ENCODE peak calls at places on chromosomes 4 and X, in nine cellular contexts. Z is lower leg skin, L is tibial nerve, V is prostate gland, E is breast epithelium, S is suprapubic skin, G is A549, J is uterus, D is esophagus muscularis mucosa. Y is an unnamed sample.

GRCh38 chrX:9352683-9353430 is 112.0 kb upstream of the TBL1X start:
- DNase-seq in Z (no peak), L (peak), V (no peak), E (no peak), S (no peak), G (no peak), J (no peak), D (no peak), Y (no peak)

GRCh38 chr4:47698837-47699236 is 139.0 kb downstream of the CORIN start:
- DNase-seq in Z (no peak), L (no peak), V (no peak), E (no peak), S (no peak), G (no peak), J (no peak), D (no peak), Y (no peak)

GRCh38 chr4:85055558-85055957 is 89.1 kb upstream of the WDFY3 start:
- DNase-seq in Z (no peak), L (no peak), V (no peak), E (no peak), S (no peak), G (no peak), J (no peak), D (no peak), Y (no peak)

GRCh38 chrX:69313622-69314290 is 148.5 kb upstream of the PJA1 start:
- DNase-seq in Z (peak), L (no peak), V (no peak), E (no peak), S (no peak), G (no peak), J (no peak), D (no peak), Y (no peak)

GRCh38 chr4:99077177-99077576 is 11.4 kb downstream of the ADH5 start:
- DNase-seq in Z (no peak), L (no peak), V (no peak), E (no peak), S (no peak), G (no peak), J (no peak), D (no peak), Y (no peak)

GRCh38 chrX:42567268-42567667 is 210.7 kb downstream of the PPP1R2C start:
- DNase-seq in Z (no peak), L (no peak), V (no peak), E (no peak), S (no peak), G (no peak), J (no peak), D (no peak), Y (no peak)

GRCh38 chr4:104575293-104575692 is 80.6 kb upstream of the CXXC4 start:
- DNase-seq in Z (no peak), L (no peak), V (no peak), E (no peak), S (no peak), G (no peak), J (no peak), D (no peak), Y (no peak)

GRCh38 chrX:120768254-120768653 is 107.4 kb downstream of the CT47B1 start:
- DNase-seq in Z (no peak), L (no peak), V (no peak), E (no peak), S (no peak), G (no peak), J (no peak), D (no peak), Y (no peak)

GRCh38 chr4:165351359-165352130 is 24.1 kb downstream of the MSMO1 start:
- DNase-seq in Z (no peak), L (no peak), V (no peak), E (no peak), S (no peak), G (no peak), J (no peak), D (no peak), Y (no peak)

GRCh38 chr4:187541666-187542065 is 453.9 kb upstream of the ZFP42 start:
- DNase-seq in Z (no peak), L (no peak), V (no peak), E (no peak), S (no peak), G (no peak), J (no peak), D (no peak), Y (no peak)

GRCh38 chr4:4256799-4257198 is 8.8 kb upstream of the TMEM128 start:
- DNase-seq in Z (no peak), L (no peak), V (no peak), E (no peak), S (no peak), G (no peak), J (peak), D (no peak), Y (no peak)

DNA sequence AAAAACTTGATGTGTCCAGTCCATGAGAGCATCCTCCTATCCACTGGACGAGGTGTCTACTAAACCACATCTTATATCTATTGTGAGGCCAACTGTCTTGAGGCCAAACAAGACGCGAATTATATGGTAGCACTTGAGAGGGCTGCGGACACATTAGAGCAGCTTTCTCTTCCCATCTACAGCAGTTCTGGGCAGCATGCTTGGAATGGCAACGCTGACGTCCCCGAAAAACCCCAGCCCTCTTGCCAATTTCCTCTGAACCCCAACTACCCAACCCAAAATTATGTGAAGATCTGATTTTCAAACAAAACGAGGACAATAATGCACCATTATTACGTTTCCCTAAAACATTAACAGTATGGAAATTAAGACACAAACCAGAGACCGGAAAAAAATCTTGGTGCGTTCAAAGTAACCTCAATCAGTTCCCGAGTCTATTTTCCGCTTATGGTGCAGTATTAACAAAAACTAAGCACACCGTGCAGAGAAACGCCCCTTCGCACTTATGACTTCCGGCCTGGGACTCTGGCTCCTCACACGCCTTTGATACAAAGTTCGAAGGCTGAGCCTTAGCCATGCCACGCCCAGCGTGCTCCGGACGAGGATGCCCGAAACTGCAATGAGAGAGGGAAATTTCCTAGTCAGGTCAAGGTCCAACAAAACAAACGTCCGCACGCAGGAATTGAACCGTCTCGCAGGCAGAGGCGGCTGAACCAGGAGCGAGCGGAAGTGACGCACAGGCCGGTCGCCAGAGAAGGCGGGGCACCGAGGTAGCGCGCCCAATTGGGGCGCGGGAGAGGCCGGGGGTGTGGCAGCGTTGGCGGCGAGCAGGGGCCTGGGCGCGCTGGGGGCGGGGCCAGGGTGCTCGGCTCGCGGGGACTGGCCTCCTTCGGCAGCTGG is 458 bp upstream of the AP1AR start:
- DNase-seq in Z (peak), L (peak), V (peak), E (peak), S (peak), G (peak), J (peak), D (peak), Y (peak)
- TF ChIP-seq POLR2A in Z (no peak), L (peak), V (no peak), E (no peak), S (no peak), G (no peak), J (no peak), D (no peak), Y (no peak)

DNA sequence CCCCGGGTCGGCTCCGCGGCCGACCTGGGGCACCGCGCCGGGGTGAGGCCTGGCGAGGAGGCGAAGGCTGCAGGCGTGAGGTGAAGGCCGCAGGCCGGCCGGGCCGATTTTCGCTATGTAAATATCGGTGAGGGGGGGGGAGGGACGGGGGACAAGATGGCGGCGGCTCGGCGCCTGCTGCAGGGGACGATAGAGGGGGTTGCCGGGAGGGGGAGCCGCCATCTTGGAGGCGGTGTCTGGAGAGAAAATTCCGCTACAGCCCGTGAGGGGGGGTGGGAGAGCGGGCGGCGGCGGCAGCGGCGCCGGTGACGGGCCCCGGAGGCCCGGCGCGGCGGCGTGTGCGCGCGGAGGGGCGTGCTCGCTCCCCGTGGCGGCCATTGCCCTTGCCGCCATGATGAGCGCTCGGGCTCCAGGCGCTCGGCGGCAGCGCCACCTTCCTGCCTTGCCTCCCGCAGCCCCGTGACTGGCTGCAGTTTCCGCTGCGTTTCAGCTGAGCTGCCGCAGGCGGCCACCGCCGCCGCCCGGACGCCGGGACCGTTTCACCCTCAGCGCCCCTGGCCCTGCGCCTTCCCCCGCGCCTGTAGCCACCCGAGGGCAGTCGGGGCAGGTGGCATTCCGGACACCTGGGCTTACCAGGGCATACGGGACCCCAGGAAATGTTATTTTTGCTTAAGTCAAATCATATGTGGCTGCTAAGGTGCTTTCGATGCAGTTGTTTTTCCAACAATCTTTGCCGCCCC is 692 bp downstream of the ZFX start:
- DNase-seq in Z (peak), L (peak), V (peak), E (peak), S (peak), G (peak), J (peak), D (peak), Y (peak)
- TF ChIP-seq POLR2A in Z (no peak), L (no peak), V (peak), E (peak), S (no peak), G (peak), J (no peak), D (no peak), Y (no peak)

GRCh38 chrX:40117715-40118285 is 20.0 kb upstream of the BCOR start:
- DNase-seq in Z (no peak), L (no peak), V (no peak), E (no peak), S (no peak), G (no peak), J (no peak), D (no peak), Y (no peak)
- TF ChIP-seq POLR2A in Z (no peak), L (no peak), V (no peak), E (no peak), S (no peak), G (no peak), J (no peak), D (no peak), Y (no peak)

GRCh38 chr4:182917182-182918043 is at the start of gene DCTD:
- DNase-seq in Z (peak), L (peak), V (peak), E (peak), S (peak), G (no peak), J (peak), D (no peak), Y (peak)
- TF ChIP-seq POLR2A in Z (no peak), L (peak), V (no peak), E (no peak), S (no peak), G (peak), J (no peak), D (no peak), Y (peak)

GRCh38 chr4:25913056-25913850 is 767 bp upstream of the SMIM20 start:
- DNase-seq in Z (peak), L (peak), V (no peak), E (no peak), S (peak), G (no peak), J (peak), D (no peak), Y (peak)

GRCh38 chr4:25914670-25915358 is 794 bp downstream of the SMIM20 start:
- DNase-seq in Z (no peak), L (no peak), V (no peak), E (no peak), S (no peak), G (no peak), J (no peak), D (no peak), Y (no peak)

GRCh38 chr4:25915359-25915716 is 1.3 kb downstream of the SMIM20 start:
- DNase-seq in Z (no peak), L (peak), V (no peak), E (no peak), S (no peak), G (no peak), J (peak), D (no peak), Y (no peak)

GRCh38 chr4:25911356-25911755 is 2.7 kb upstream of the SMIM20 start:
- DNase-seq in Z (no peak), L (no peak), V (no peak), E (no peak), S (no peak), G (no peak), J (no peak), D (no peak), Y (no peak)

GRCh38 chr4:25913851-25914669 is at the start of gene SMIM20:
- DNase-seq in Z (peak), L (peak), V (peak), E (peak), S (peak), G (peak), J (peak), D (peak), Y (peak)
- TF ChIP-seq POLR2A in Z (no peak), L (peak), V (peak), E (peak), S (no peak), G (peak), J (no peak), D (no peak), Y (peak)

Y was measured in right lobe of liver.